ENCODE peak calls at places on chromosomes 12 and 14, in four cellular contexts. Z, W, I and Y are unnamed samples.

GRCh38 chr14:101426466-101426865 is 134.8 kb upstream of the DIO3 start:
- DNase-seq in Z (no peak), I (no peak), W (no peak), Y (no peak)

GRCh38 chr14:78598046-78598652 is 428.0 kb downstream of the NRXN3 start:
- DNase-seq in W (peak; percentile 26), Z (peak; percentile 84), I (peak; percentile 88), Y (peak; percentile 56)

GRCh38 chr14:77638738-77639137 is 22.3 kb upstream of the SPTLC2 start:
- DNase-seq in Z (no peak), W (peak; percentile 97), I (no peak), Y (peak; percentile 81)

GRCh38 chr12:15494329-15495046 is 172.2 kb downstream of the PTPRO start:
- DNase-seq in W (no peak), I (no peak), Z (no peak), Y (no peak)

GRCh38 chr12:88166179-88166578 is 24.1 kb downstream of the TMTC3 start:
- DNase-seq in W (no peak), Z (no peak), I (no peak), Y (no peak)

GRCh38 chr12:1289371-1290155 is 298.5 kb downstream of the ERC1 start:
- DNase-seq in W (no peak), I (no peak), Z (no peak), Y (no peak)

GRCh38 chr12:59698599-59698998 is 102.8 kb downstream of the SLC16A7 start:
- DNase-seq in I (no peak), W (peak; percentile 80), Z (no peak), Y (peak; percentile 66)

GRCh38 chr12:53997324-53998173 is 2.4 kb upstream of the HOXC9 start:
- DNase-seq in Z (no peak), W (no peak), I (no peak), Y (no peak)

GRCh38 chr12:49870501-49871262 is 27.8 kb upstream of the BCDIN3D start:
- DNase-seq in W (no peak), Z (no peak), I (peak; percentile 21), Y (no peak)

GRCh38 chr12:119241049-119241448 is 62.3 kb downstream of the HSPB8 start:
- DNase-seq in Z (no peak), I (no peak), W (no peak), Y (no peak)

GRCh38 chr14:104594310-104595046 is 10.1 kb downstream of the TMEM179 start:
- DNase-seq in I (no peak), W (no peak), Z (no peak), Y (no peak)

DNA sequence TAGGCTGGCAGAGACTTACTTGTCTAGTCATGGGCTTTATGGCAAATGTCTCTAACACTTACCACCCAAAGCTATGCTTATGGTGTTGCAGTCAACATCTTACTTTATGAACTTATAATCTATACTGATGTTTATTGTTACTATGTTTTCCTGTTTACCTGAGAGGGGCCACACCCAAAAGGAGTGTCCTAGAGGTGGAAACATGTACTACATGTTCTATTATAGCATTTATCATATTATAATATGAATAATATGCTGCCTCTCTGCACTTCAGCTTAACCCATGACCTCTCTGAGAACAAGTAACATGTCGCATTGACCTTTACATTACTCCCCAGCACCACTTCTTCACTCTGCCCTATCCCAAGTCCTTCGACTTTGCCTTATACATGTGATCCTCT is 501.8 kb downstream of the ETNK1 start:
- DNase-seq in W (no peak), I (no peak), Z (no peak), Y (no peak)
- H3K9ac ChIP-seq in W (no peak overlapping the region), I (no peak overlapping the region), Z (no peak overlapping the region), Y (no peak overlapping the region)

DNA sequence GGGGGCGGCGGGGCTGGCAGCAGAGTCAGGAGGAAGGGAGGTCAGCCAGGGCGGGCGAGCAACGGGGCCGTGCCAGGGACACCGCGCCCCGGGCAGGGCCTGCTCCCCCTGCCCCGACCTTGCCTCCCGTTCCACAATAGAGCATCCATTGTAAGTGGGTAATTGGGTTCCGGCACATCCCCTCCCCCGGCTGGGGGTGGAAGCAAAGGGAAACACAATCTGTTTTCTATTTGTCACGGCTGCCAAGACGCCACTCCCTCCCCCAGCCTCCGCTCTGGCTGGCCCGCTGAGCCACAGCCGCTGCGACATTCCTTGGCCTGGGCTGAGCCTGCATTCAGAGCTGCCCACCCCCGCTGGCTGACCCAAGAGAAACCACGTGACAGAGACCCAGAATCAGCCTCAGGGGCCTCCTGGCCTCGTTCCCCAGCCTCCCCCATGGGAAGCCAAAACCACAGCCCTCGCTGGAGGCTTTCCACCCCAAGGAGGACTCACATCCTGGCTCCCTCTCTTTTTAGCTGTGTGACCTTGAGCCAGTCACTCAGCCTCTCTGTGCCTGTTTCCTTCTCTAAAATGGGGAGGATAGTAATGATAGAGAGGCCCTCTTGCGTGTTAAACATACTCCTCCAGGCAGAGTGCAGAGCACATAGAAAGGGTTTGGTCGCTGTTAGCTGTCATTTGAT is 117.6 kb downstream of the SCARB1 start:
- DNase-seq in W (peak; percentile 81), I (peak; percentile 95), Z (peak; percentile 97), Y (peak; percentile 90)
- H4K8ac ChIP-seq in W (peak overlapping the region; percentile 85), I (no peak overlapping the region), Z (no peak overlapping the region), Y (peak overlapping the region; percentile 82)

DNA sequence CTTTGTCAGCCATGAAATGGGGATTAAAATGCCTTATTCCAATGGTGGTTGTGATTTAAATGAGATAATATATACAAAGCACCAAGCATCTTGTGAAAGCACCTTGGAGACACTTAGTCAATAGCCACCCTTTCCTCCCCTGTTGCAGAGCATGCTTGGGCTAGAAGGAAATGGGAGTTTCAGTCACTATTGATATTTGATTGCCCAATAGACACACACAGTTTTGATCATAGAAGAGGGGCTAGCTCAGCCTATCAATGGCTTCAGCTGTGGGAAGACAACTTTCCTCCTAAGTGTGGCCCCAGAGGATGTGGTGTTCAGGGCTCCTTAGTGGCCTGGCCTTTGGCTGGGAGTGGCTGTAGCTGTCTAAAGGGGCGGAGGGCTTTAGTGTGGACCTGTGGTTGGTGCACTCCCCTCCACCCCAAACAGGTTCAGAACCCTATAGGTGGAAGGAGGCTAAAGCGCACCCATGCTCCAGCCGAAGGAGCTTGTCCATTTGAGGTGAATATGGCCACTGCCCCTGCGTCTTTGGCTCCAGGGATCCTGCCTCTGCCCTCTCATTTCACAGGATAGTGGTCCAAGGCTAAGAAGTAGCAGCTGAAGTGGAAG is 132.3 kb downstream of the TMEM30B start:
- DNase-seq in I (no peak), Z (no peak), W (no peak), Y (no peak)
- H3K9ac ChIP-seq in I (no peak overlapping the region), Z (no peak overlapping the region), W (peak overlapping the region; percentile 75), Y (no peak overlapping the region)

GRCh38 chr12:12864243-12864642 is 27.1 kb upstream of the GPRC5A start:
- DNase-seq in W (no peak), Z (no peak), I (no peak), Y (no peak)

GRCh38 chr12:12859690-12860089 is 31.7 kb upstream of the GPRC5A start:
- DNase-seq in W (peak; percentile 35), I (no peak), Z (no peak), Y (no peak)
- H4K8ac ChIP-seq in W (peak overlapping the region; percentile 3), I (no peak overlapping the region), Z (no peak overlapping the region), Y (no peak overlapping the region)